ENCODE peak calls at places on chromosomes 1 and 21, in four cellular contexts. Y is GM23248, P is neural progenitor cell, V is PC-3. S is an unnamed sample.

GRCh38 chr21:28592205-28592845 is 400.4 kb downstream of the LTN1 start:
- DNase-seq in Y (no peak), P (no peak), V (no peak), S (no peak)

GRCh38 chr1:48236716-48237470 is 14.4 kb downstream of the SLC5A9 start:
- DNase-seq in Y (peak), P (peak), V (peak), S (peak)

GRCh38 chr1:151968058-151968457 is 25.6 kb downstream of the S100A10 start:
- DNase-seq in Y (peak), P (peak), V (peak), S (peak)

GRCh38 chr1:41359211-41360073 is 1.8 kb upstream of the FOXO6 start:
- DNase-seq in Y (peak), P (peak), V (no peak), S (no peak)

GRCh38 chr1:201170533-201171062 is 16.3 kb upstream of the TMEM9 start:
- DNase-seq in Y (peak), P (peak), V (peak), S (peak)

GRCh38 chr1:237799762-237800474 is 90.8 kb downstream of the ZP4 start:
- DNase-seq in Y (peak), P (peak), V (peak), S (peak)

GRCh38 chr1:111990878-111991760 is 1.7 kb upstream of the KCND3 start:
- DNase-seq in Y (peak), P (peak), V (peak), S (no peak)

GRCh38 chr1:218930000-218930399 is 243.7 kb upstream of the LYPLAL1 start:
- DNase-seq in Y (no peak), P (no peak), V (no peak), S (no peak)

GRCh38 chr1:47225430-47226100 is 6.5 kb downstream of the TAL1 start:
- DNase-seq in Y (peak), P (peak), V (no peak), S (no peak)

GRCh38 chr1:47227370-47228232 is 4.4 kb downstream of the TAL1 start:
- DNase-seq in Y (no peak), P (no peak), V (no peak), S (no peak)

GRCh38 chr1:47223921-47224675 is 7.9 kb downstream of the TAL1 start:
- DNase-seq in Y (no peak), P (no peak), V (no peak), S (no peak)

GRCh38 chr1:47224676-47225399 is 7.2 kb downstream of the TAL1 start:
- DNase-seq in Y (peak), P (peak), V (no peak), S (no peak)

DNA sequence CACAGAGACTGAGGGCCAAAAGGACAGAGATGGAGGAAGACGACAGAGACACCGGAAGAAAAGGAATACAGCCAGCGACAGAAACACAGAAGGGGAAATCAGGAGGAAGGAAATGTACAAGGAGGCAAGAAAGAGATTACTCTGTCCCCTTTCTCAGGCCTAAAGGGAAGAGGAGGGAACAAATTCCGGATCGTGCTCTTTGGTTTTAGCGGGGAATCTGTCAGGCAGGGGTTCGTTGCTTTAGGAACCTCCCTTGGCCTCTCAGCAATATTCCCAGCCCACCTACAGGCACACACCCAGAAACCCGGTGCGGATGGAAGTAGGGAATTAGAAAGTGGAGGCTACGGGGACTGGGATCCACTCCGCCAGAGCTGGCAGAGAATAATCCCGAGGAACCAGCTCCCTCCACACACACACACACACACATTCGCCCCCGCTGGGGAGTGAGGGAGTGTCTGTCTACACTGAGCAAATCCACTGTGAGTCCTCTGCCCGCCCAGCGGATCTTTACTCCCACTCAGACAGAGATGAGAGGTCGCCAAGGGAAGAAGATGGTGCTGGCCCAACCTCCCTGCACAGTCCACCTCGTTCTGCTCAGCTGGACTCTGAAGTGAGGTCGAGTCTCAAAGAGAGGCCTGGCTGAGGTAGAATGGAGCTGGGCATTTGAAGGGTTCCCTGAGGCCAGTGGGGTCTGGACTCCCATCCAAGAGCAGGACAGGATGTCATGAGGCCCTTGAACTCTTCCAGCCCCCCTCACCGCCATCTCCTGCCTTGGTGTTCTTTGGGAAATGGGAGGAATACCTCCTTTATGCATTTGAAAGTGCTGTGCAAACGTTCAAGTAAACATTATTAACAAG is 5.7 kb downstream of the TAL1 start:
- DNase-seq in Y (no peak), P (peak), V (no peak), S (no peak)
- H3K27ac ChIP-seq in Y (no peak), P (no peak), V (no peak), S (no peak)

DNA sequence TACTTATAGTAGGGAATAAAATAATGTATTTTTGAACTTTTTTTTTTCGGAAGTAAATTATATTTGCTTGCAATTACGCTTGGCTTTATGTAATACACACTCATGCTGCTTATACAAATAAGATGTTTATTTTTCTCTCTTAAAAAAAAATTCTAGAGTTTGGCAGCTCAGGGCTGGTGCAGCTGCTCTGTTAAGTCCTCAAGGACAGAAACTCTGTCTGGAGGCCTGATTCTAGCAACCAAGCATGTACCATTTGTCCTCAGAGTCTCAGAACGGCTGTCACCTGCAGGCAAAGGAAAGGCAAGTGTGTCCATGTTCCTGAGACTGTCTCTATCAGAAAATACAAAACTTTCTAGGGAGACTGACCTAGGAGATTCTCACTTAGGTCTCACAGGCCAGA is 23.2 kb upstream of the CLDN17 start:
- DNase-seq in Y (no peak), P (no peak), V (no peak), S (no peak)
- TF ChIP-seq EZH2phosphoT487 in Y (no peak), P (no peak), V (no peak), S (no peak)

DNA sequence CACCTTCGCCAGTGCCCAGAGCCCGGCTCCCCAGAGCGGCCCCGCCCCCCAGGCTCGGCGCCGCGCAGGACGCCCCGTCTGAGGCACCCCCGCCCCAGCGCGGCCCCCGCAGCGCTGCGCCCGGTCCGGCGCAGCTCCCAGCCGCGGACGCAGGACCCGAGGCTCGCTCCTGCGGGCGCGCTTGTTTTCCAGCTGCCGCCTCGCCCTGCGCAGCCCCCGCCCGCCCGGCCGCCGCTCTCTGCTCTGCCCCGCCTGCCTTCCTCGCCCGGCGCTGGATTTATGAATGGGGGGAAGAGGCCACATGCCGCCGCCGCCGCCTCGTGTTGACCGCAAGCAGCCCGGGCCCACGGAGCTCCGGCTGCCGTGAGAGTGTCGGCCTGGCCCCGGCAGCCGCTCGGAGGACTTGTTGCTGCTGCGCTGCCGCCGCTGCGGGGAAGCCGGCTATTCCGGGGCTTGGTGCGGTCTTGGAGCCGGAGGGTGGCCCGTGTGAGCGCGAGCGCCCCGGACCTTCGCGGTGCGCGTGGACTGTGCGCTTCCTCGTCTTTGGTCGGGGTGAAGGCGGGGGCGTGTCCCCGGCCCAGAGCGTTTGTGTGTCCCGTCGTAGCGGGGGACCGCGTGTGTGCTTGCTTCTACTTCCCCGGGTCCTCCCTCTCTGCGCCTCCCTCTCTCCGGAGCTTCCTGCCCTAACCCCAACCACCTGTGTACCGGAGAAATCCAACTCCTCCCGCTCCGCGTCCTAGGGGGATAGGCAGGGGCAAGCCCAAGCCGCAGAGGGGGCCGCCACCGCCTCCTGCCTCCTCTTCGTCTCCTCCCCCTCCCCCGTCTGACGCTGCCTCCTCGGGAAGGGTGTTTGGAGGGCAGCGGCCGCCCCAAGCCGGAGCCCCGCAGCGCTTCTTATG is 739 bp downstream of the KCNC4 start:
- DNase-seq in Y (peak), P (peak), V (peak), S (peak)
- TF ChIP-seq EZH2 in Y (no peak), P (no peak), V (no peak), S (no peak)

DNA sequence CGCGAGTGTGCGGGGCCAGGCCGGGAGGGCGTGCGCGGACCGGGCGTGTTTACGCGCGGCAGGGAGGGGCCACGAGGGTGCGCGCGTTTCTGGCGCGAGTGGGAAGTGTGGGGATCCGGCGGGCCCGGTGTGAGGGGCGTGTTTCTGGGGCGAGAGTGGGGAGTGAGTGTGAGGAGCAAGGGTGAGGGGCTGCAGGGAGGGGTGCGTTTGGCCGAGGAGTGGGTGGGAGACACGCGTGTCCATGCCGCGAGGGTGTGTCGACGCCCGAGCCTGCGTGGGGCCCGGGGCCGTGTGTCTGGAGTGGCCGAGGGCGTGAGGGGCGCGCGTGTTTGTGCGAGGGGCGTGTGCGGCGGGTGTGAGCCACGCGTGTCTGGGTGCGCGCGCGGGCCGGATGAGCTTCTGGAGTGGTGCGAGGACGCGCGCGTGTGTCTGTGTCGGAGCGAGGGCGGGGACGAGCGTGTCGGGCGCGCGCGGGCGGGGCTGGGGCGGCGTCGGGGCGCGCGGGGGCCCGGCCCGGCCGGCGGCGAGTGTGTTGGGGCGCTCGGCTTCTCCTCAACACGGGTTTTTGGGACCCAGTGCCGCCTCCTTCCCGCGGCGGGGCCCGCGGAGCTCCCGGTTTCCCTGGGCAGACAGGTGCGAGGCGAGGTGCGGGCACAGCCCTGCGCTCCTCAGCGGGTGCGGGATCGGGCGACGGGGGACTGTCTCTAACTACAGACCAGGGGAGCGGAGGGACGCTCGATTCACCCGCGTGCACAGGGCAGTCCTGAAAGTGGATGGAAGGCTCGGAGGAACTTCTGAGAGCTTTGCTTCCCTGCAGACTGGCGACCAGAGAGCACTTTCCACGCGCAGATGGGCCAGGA is 65.8 kb upstream of the VAMP3 start:
- DNase-seq in Y (peak), P (peak), V (no peak), S (no peak)
- H3K27ac ChIP-seq in Y (no peak), P (no peak), V (no peak), S (no peak)

S was measured in MM.1S.